ENCODE peak calls at places on chromosomes 2 and 18, in four cellular contexts. O is breast epithelium, Q is HepG2, I is heart left ventricle. C is an unnamed sample.

GRCh38 chr2:197515798-197516761 is at the start of gene MOB4:
- DNase-seq in I (peak; percentile 97), Q (peak; percentile 93), O (peak; percentile 88), C (peak; percentile 97)

GRCh38 chr2:47946593-47946992 is 40.3 kb upstream of the FBXO11 start:
- DNase-seq in Q (no peak), I (no peak), O (no peak), C (no peak)

GRCh38 chr2:172358784-172359556 is 68.4 kb upstream of the ITGA6 start:
- DNase-seq in O (no peak), I (peak; percentile 16), Q (no peak), C (peak; percentile 49)

GRCh38 chr2:238571626-238572372 is 145.1 kb downstream of the ASB1 start:
- DNase-seq in O (no peak), I (no peak), Q (no peak), C (no peak)

GRCh38 chr18:47604041-47604440 is 326.4 kb downstream of the SMAD2 start:
- DNase-seq in I (no peak), Q (no peak), O (no peak), C (no peak)

GRCh38 chr2:10007440-10007839 is 35.9 kb upstream of the KLF11 start:
- DNase-seq in O (no peak), I (no peak), Q (no peak), C (no peak)

GRCh38 chr2:224472137-224472536 is 70.2 kb upstream of the FAM124B start:
- DNase-seq in Q (no peak), I (no peak), O (no peak), C (no peak)

GRCh38 chr18:5961097-5961827 is 65.9 kb upstream of the TMEM200C start:
- DNase-seq in I (no peak), Q (no peak), O (no peak), C (no peak)

GRCh38 chr2:134304726-134305509 is 51.0 kb downstream of the MGAT5 start:
- DNase-seq in I (no peak), Q (no peak), O (peak; percentile 24), C (peak; percentile 19)

GRCh38 chr2:134140251-134140661 is 113.6 kb upstream of the MGAT5 start:
- DNase-seq in O (no peak), I (no peak), Q (no peak), C (peak; percentile 76)

GRCh38 chr2:100771125-100771524 is 48.8 kb upstream of the NPAS2 start:
- DNase-seq in Q (no peak), O (no peak), I (no peak), C (no peak)

GRCh38 chr2:50863856-50864255 is 168.1 kb downstream of the NRXN1 start:
- DNase-seq in O (no peak), Q (no peak), I (no peak), C (no peak)

GRCh38 chr18:63161032-63161727 is 158.4 kb downstream of the BCL2 start:
- DNase-seq in Q (no peak), O (no peak), I (no peak), C (no peak)

GRCh38 chr2:175838979-175839378 is 163.1 kb downstream of the LNPK start:
- DNase-seq in Q (no peak), O (no peak), I (no peak), C (no peak)

GRCh38 chr2:21602789-21603188 is 479.0 kb downstream of the TDRD15 start:
- DNase-seq in Q (no peak), O (no peak), I (no peak), C (no peak)

GRCh38 chr2:23548143-23548769 is 163.3 kb downstream of the KLHL29 start:
- DNase-seq in I (no peak), Q (no peak), O (no peak), C (no peak)

GRCh38 chr2:47076586-47077441 is 78.3 kb downstream of the STPG4 start:
- DNase-seq in Q (peak; percentile 100), I (no peak), O (no peak), C (peak; percentile 71)

GRCh38 chr2:74530239-74531161 is 767 bp downstream of the HTRA2 start:
- DNase-seq in Q (no peak), I (peak; percentile 36), O (no peak), C (peak; percentile 37)

GRCh38 chr2:64036343-64036742 is 17.1 kb upstream of the VPS54 start:
- DNase-seq in Q (no peak), O (no peak), I (no peak), C (no peak)

GRCh38 chr18:434410-434809 is 66.1 kb downstream of the COLEC12 start:
- DNase-seq in O (no peak), Q (no peak), I (no peak), C (no peak)

GRCh38 chr2:157231476-157231875 is 26.0 kb upstream of the GALNT5 start:
- DNase-seq in O (no peak), Q (no peak), I (no peak), C (no peak)

GRCh38 chr2:14418110-14418509 is 214.4 kb upstream of the LRATD1 start:
- DNase-seq in Q (no peak), O (no peak), I (no peak), C (no peak)

GRCh38 chr2:191582355-191582754 is 95.6 kb upstream of the NABP1 start:
- DNase-seq in Q (peak; percentile 44), I (no peak), O (no peak), C (no peak)

GRCh38 chr2:171482877-171483276 is 39.4 kb upstream of the CYBRD1 start:
- DNase-seq in Q (no peak), O (no peak), I (no peak), C (no peak)

GRCh38 chr2:54432181-54433020 is 23.7 kb upstream of the SPTBN1 start:
- DNase-seq in O (no peak), Q (no peak), I (no peak), C (no peak)

GRCh38 chr2:29195796-29196195 is 80.6 kb downstream of the CLIP4 start:
- DNase-seq in O (no peak), Q (no peak), I (no peak), C (no peak)

GRCh38 chr2:151111599-151112278 is 149.9 kb downstream of the RBM43 start:
- DNase-seq in Q (no peak), I (no peak), O (no peak), C (no peak)

GRCh38 chr18:13382990-13383821 is 164.6 kb downstream of the LDLRAD4 start:
- DNase-seq in O (no peak), Q (no peak), I (no peak), C (no peak)

GRCh38 chr2:201857326-201857725 is 51.0 kb downstream of the CDK15 start:
- DNase-seq in I (no peak), Q (no peak), O (no peak), C (no peak)
- H3K4me1 ChIP-seq in I (no peaks in the 10 kb centered on the region), Q (no peaks in the 10 kb centered on the region), O (no peaks in the 10 kb centered on the region), C (no peaks in the 10 kb centered on the region)

GRCh38 chr2:159677654-159678053 is 34.7 kb upstream of the MARCHF7 start:
- DNase-seq in Q (peak; percentile 10), O (no peak), I (no peak), C (no peak)
- TF ChIP-seq CTCF in Q (peak; percentile 30), O (no peak), I (peak; percentile 41), C (peak; percentile 33)

DNA sequence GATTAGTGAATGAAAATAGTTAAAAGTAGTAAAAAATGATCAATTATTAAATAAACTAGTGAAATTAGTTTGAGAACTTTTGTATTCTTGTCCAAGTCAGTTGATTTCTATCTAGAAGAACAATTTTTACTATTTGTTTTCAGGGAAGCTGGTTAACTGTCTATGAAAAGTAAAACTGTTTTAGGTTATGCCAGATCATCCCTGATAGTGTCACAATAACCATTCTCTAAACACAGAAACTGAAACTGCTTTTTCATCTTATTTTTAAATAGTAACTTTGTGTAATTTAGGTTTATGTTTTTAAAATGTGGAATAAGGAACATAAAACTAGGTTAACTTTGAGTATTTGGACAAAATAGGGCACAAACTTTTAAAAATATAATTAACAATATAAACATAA is 1087.2 kb downstream of the DPP10 start:
- DNase-seq in O (no peak), Q (no peak), I (no peak), C (no peak)
- H3K4me1 ChIP-seq in O (no peaks in the 10 kb centered on the region), Q (no peaks in the 10 kb centered on the region), I (no peaks in the 10 kb centered on the region), C (no peaks in the 10 kb centered on the region)

GRCh38 chr18:74268933-74269620 is 22.7 kb downstream of the CYB5A start:
- DNase-seq in Q (no peak), I (no peak), O (no peak), C (no peak)

GRCh38 chr18:74271656-74272055 is 20.1 kb downstream of the CYB5A start:
- DNase-seq in Q (no peak), I (no peak), O (no peak), C (no peak)

GRCh38 chr18:74265546-74266098 is 26.1 kb downstream of the CYB5A start:
- DNase-seq in Q (peak; percentile 72), O (no peak), I (no peak), C (no peak)

GRCh38 chr18:74266161-74266560 is 25.6 kb downstream of the CYB5A start:
- DNase-seq in Q (peak; percentile 85), O (no peak), I (no peak), C (no peak)

GRCh38 chr18:74268175-74268574 is 23.6 kb downstream of the CYB5A start:
- DNase-seq in O (no peak), I (no peak), Q (no peak), C (no peak)
- TF ChIP-seq CTCF in O (no peak), I (no peak), Q (no peak), C (no peak)

GRCh38 chr2:15583831-15584230 is 7.8 kb upstream of the DDX1 start:
- DNase-seq in O (no peak), Q (no peak), I (no peak), C (no peak)
- H3K4me1 ChIP-seq in O (no peaks in the 10 kb centered on the region), Q (peaks cover 22% of the 10 kb centered on the region), I (no peaks in the 10 kb centered on the region), C (no peaks in the 10 kb centered on the region)

DNA sequence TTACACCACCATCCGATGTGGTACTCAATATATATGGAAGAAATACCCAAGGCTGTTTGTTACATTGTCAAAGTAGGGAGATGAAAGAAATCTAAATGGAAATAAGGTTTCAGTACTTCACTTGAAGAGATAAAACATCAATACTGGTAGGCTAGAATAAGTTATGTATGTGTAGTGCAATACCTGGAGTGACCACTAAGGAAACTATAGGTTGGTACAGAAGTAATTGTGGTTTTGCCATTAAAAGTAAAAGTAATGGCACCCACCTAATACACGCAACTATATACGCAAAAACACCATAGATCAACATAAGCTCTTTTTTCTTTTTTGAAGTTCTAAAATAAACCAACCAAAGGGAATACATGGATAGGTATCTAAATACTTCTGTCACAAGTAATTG is 143.2 kb upstream of the KYNU start:
- DNase-seq in I (no peak), Q (no peak), O (no peak), C (no peak)
- TF ChIP-seq CTCF in I (no peak), Q (no peak), O (no peak), C (no peak)

DNA sequence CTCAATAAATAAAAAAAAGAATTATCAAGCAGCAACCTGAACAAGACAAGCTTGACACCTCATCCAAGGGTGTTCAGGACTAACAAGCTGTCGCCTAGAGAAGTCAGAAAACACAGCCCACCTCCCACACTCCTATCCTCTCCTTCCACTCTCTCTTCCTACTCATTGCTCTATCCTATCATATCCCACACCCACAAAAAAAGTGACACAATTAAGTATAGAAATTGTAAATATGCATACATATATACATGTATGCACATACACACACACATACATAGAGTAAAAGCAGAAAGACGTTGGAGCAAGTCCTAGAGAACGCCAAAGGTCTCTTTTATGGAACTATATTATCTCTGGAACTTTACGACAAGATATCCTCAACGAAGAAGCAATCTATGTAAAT is 5.3 kb downstream of the NBAS start:
- DNase-seq in Q (no peak), O (no peak), I (no peak), C (no peak)
- H3K4me1 ChIP-seq in Q (peaks cover 27% of the 10 kb centered on the region), O (no peaks in the 10 kb centered on the region), I (peaks cover 17% of the 10 kb centered on the region), C (peaks cover 23% of the 10 kb centered on the region)

C was measured in body of pancreas.